ENCODE peak calls at places on chromosomes 16 and 17, in ten cellular contexts. W is COR-L47; V is AG09319; I is iPS-NIHi11; G is fibroblast of gingiva; M is activated effector memory CD4-positive, alpha-beta T cell treated with Interleukin-2 at 50 U/mL for 16 hours; B is ureter; N is A549; X is AG04449; Y is RWPE1. L is an unnamed sample.

GRCh38 chr16:74575175-74575804 is 31.6 kb downstream of the GLG1 start:
- DNase-seq in Y (no peak), B (no peak), W (no peak), X (no peak), I (no peak), V (no peak), N (no peak), M (no peak), G (no peak), L (no peak)

GRCh38 chr16:81784042-81784785 is 5.1 kb downstream of the PLCG2 start:
- DNase-seq in G (no peak), Y (no peak), N (no peak), I (no peak), M (no peak), V (no peak), X (no peak), W (no peak), B (no peak), L (peak)

GRCh38 chr17:17682293-17682736 is 1.1 kb downstream of the RAI1 start:
- DNase-seq in I (no peak), N (peak), W (no peak), B (no peak), M (peak), Y (no peak), G (peak), V (no peak), X (no peak), L (peak)

GRCh38 chr17:4946312-4946976 is 1.9 kb downstream of the PFN1 start:
- DNase-seq in W (no peak), I (no peak), Y (no peak), V (no peak), X (no peak), M (no peak), B (no peak), G (no peak), N (no peak), L (no peak)

GRCh38 chr16:57284952-57285263 is 436 bp upstream of the PLLP start:
- DNase-seq in M (no peak), I (no peak), N (no peak), X (no peak), W (no peak), V (no peak), G (no peak), B (no peak), Y (no peak), L (no peak)

GRCh38 chr17:2123467-2124251 is 68.8 kb downstream of the HIC1 start:
- DNase-seq in N (no peak), G (peak), Y (no peak), M (no peak), B (no peak), I (no peak), V (no peak), W (no peak), X (no peak), L (peak)

GRCh38 chr16:27424772-27425498 is 23.0 kb downstream of the IL21R start:
- DNase-seq in W (no peak), N (no peak), B (peak), G (no peak), I (no peak), V (no peak), X (no peak), M (no peak), Y (no peak), L (no peak)

GRCh38 chr16:82280867-82281266 is 110.8 kb upstream of the MPHOSPH6 start:
- DNase-seq in I (no peak), X (no peak), G (no peak), B (no peak), V (no peak), N (no peak), W (no peak), M (no peak), Y (no peak), L (no peak)

GRCh38 chr16:10191096-10191495 is 8.9 kb upstream of the GRIN2A start:
- DNase-seq in W (no peak), Y (no peak), X (no peak), I (no peak), M (no peak), B (no peak), N (no peak), G (no peak), V (no peak), L (no peak)

GRCh38 chr17:17067277-17067676 is 25.0 kb downstream of the MPRIP start:
- DNase-seq in G (no peak), B (no peak), V (no peak), W (no peak), N (no peak), M (no peak), X (no peak), Y (no peak), I (no peak), L (peak)

L was measured in fibroblast of the aortic adventitia.